ENCODE peak calls at places on chromosomes 6 and 20, in six cellular contexts. C is NCI-H1694 treated with DMSO at 0.1 percent for 48 hours, Q is Peyer's patch, Y is memory B cell, A is lung microvascular endothelial cell, L is lower leg skin. E is an unnamed sample.

GRCh38 chr20:20363449-20364015 is 4.4 kb upstream of the INSM1 start:
- DNase-seq in C (no peak), Q (no peak), Y (no peak), A (no peak), L (no peak), E (no peak)

GRCh38 chr6:15447546-15448232 is 201.8 kb downstream of the JARID2 start:
- DNase-seq in C (no peak), Q (no peak), Y (no peak), A (no peak), L (no peak), E (no peak)

GRCh38 chr6:119318176-119318575 is 31.4 kb downstream of the MAN1A1 start:
- DNase-seq in C (no peak), Q (no peak), Y (no peak), A (no peak), L (no peak), E (no peak)

GRCh38 chr6:121849477-121849876 is 414.0 kb downstream of the GJA1 start:
- DNase-seq in C (peak), Q (no peak), Y (no peak), A (peak), L (peak), E (peak)

GRCh38 chr20:32472581-32473207 is 112.4 kb downstream of the NOL4L start:
- DNase-seq in C (no peak), Q (no peak), Y (no peak), A (no peak), L (no peak), E (no peak)

GRCh38 chr20:29878777-29879442 is 1378.6 kb upstream of the DEFB115 start:
- DNase-seq in C (no peak), Q (no peak), Y (no peak), A (no peak), L (no peak), E (no peak)

GRCh38 chr20:50883856-50884255 is 47.4 kb downstream of the ADNP start:
- DNase-seq in C (no peak), Q (no peak), Y (no peak), A (no peak), L (no peak), E (no peak)

GRCh38 chr6:113642714-113643442 is 214.3 kb upstream of the MARCKS start:
- DNase-seq in C (no peak), Q (peak), Y (no peak), A (no peak), L (no peak), E (no peak)

GRCh38 chr20:33812673-33813462 is 1.7 kb downstream of the CHMP4B start:
- DNase-seq in C (no peak), Q (peak), Y (no peak), A (peak), L (no peak), E (no peak)

GRCh38 chr6:11732036-11732545 is 46.5 kb downstream of the ADTRP start:
- DNase-seq in C (peak), Q (peak), Y (peak), A (peak), L (peak), E (no peak)

GRCh38 chr6:137095651-137096238 is 51.0 kb upstream of the IL20RA start:
- DNase-seq in C (peak), Q (peak), Y (peak), A (no peak), L (no peak), E (no peak)

GRCh38 chr6:158283304-158284005 is 28.8 kb upstream of the TULP4 start:
- DNase-seq in C (no peak), Q (no peak), Y (no peak), A (no peak), L (no peak), E (no peak)